ENCODE peak calls at places on chromosomes 16 and 17, in seven cellular contexts. One of them, this sample, is unnamed.

GRCh38 chr16:86382067-86382773 is 128.1 kb upstream of the FOXF1 start:
- DNase-seq in HFF-Myc: no peak
- DNase-seq in transverse colon: no peak
- DNase-seq in dorsolateral prefrontal cortex: no peak
- DNase-seq in mesendoderm: no peak
- DNase-seq in left ventricle myocardium inferior: no peak
- DNase-seq in CD8-positive, alpha-beta memory T cell: no peak
- DNase-seq in this sample: no peak

GRCh38 chr16:31130899-31131298 is 4.6 kb downstream of the PRSS8 start:
- DNase-seq in left ventricle myocardium inferior: no peak
- DNase-seq in dorsolateral prefrontal cortex: no peak
- DNase-seq in mesendoderm: peak
- DNase-seq in CD8-positive, alpha-beta memory T cell: no peak
- DNase-seq in transverse colon: peak
- DNase-seq in HFF-Myc: no peak
- DNase-seq in this sample: no peak

GRCh38 chr16:57372372-57373116 is at the start of gene CX3CL1:
- DNase-seq in transverse colon: peak
- DNase-seq in HFF-Myc: no peak
- DNase-seq in left ventricle myocardium inferior: peak
- DNase-seq in mesendoderm: peak
- DNase-seq in CD8-positive, alpha-beta memory T cell: no peak
- DNase-seq in dorsolateral prefrontal cortex: peak
- DNase-seq in this sample: no peak

GRCh38 chr16:89442990-89443726 is 47.2 kb downstream of the ANKRD11 start:
- DNase-seq in CD8-positive, alpha-beta memory T cell: no peak
- DNase-seq in transverse colon: peak
- DNase-seq in mesendoderm: peak
- DNase-seq in HFF-Myc: no peak
- DNase-seq in dorsolateral prefrontal cortex: no peak
- DNase-seq in left ventricle myocardium inferior: no peak
- DNase-seq in this sample: no peak

GRCh38 chr16:3148256-3149192 is 13.7 kb downstream of the ZNF213 start:
- DNase-seq in left ventricle myocardium inferior: no peak
- DNase-seq in mesendoderm: no peak
- DNase-seq in transverse colon: no peak
- DNase-seq in HFF-Myc: no peak
- DNase-seq in dorsolateral prefrontal cortex: no peak
- DNase-seq in CD8-positive, alpha-beta memory T cell: no peak
- DNase-seq in this sample: no peak

GRCh38 chr16:83813818-83814653 is 6.3 kb downstream of the HSBP1 start:
- DNase-seq in dorsolateral prefrontal cortex: no peak
- DNase-seq in HFF-Myc: peak
- DNase-seq in mesendoderm: peak
- DNase-seq in left ventricle myocardium inferior: no peak
- DNase-seq in transverse colon: peak
- DNase-seq in CD8-positive, alpha-beta memory T cell: no peak
- DNase-seq in this sample: peak

GRCh38 chr17:27293359-27293897 is 486 bp upstream of the WSB1 start:
- DNase-seq in HFF-Myc: no peak
- DNase-seq in mesendoderm: peak
- DNase-seq in CD8-positive, alpha-beta memory T cell: no peak
- DNase-seq in transverse colon: no peak
- DNase-seq in left ventricle myocardium inferior: no peak
- DNase-seq in dorsolateral prefrontal cortex: no peak
- DNase-seq in this sample: no peak

GRCh38 chr17:1329745-1330343 is 50.4 kb downstream of the TRARG1 start:
- DNase-seq in left ventricle myocardium inferior: no peak
- DNase-seq in dorsolateral prefrontal cortex: no peak
- DNase-seq in mesendoderm: no peak
- DNase-seq in transverse colon: no peak
- DNase-seq in CD8-positive, alpha-beta memory T cell: no peak
- DNase-seq in HFF-Myc: no peak
- DNase-seq in this sample: no peak

GRCh38 chr16:19677403-19677802 is 40.6 kb downstream of the KNOP1 start:
- DNase-seq in CD8-positive, alpha-beta memory T cell: no peak
- DNase-seq in transverse colon: no peak
- DNase-seq in HFF-Myc: no peak
- DNase-seq in left ventricle myocardium inferior: peak
- DNase-seq in mesendoderm: no peak
- DNase-seq in dorsolateral prefrontal cortex: no peak
- DNase-seq in this sample: no peak

GRCh38 chr16:87178977-87179376 is 138.2 kb downstream of the C16orf95 start:
- DNase-seq in mesendoderm: peak
- DNase-seq in HFF-Myc: no peak
- DNase-seq in CD8-positive, alpha-beta memory T cell: no peak
- DNase-seq in left ventricle myocardium inferior: peak
- DNase-seq in dorsolateral prefrontal cortex: no peak
- DNase-seq in transverse colon: no peak
- DNase-seq in this sample: peak

GRCh38 chr16:69193860-69194259 is 6.9 kb downstream of the SNTB2 start:
- DNase-seq in dorsolateral prefrontal cortex: no peak
- DNase-seq in mesendoderm: no peak
- DNase-seq in HFF-Myc: no peak
- DNase-seq in CD8-positive, alpha-beta memory T cell: no peak
- DNase-seq in left ventricle myocardium inferior: no peak
- DNase-seq in transverse colon: no peak
- DNase-seq in this sample: no peak

GRCh38 chr17:9356488-9356911 is 219.1 kb downstream of the STX8 start:
- DNase-seq in CD8-positive, alpha-beta memory T cell: no peak
- DNase-seq in transverse colon: no peak
- DNase-seq in mesendoderm: no peak
- DNase-seq in left ventricle myocardium inferior: no peak
- DNase-seq in HFF-Myc: no peak
- DNase-seq in dorsolateral prefrontal cortex: peak
- DNase-seq in this sample: no peak

GRCh38 chr17:41340934-41341861 is 9.4 kb downstream of the KRT33A start:
- DNase-seq in HFF-Myc: no peak
- DNase-seq in transverse colon: no peak
- DNase-seq in dorsolateral prefrontal cortex: no peak
- DNase-seq in CD8-positive, alpha-beta memory T cell: peak
- DNase-seq in mesendoderm: no peak
- DNase-seq in left ventricle myocardium inferior: no peak
- DNase-seq in this sample: no peak

GRCh38 chr17:1413281-1413791 is 13.3 kb upstream of the YWHAE start:
- DNase-seq in CD8-positive, alpha-beta memory T cell: no peak
- DNase-seq in dorsolateral prefrontal cortex: no peak
- DNase-seq in mesendoderm: no peak
- DNase-seq in HFF-Myc: peak
- DNase-seq in left ventricle myocardium inferior: peak
- DNase-seq in transverse colon: peak
- DNase-seq in this sample: no peak

GRCh38 chr16:55222436-55222835 is 101.6 kb upstream of the IRX6 start:
- DNase-seq in HFF-Myc: no peak
- DNase-seq in CD8-positive, alpha-beta memory T cell: no peak
- DNase-seq in mesendoderm: no peak
- DNase-seq in left ventricle myocardium inferior: no peak
- DNase-seq in transverse colon: no peak
- DNase-seq in dorsolateral prefrontal cortex: no peak
- DNase-seq in this sample: no peak

GRCh38 chr17:76834889-76835288 is 33.3 kb upstream of the MGAT5B start:
- DNase-seq in CD8-positive, alpha-beta memory T cell: no peak
- DNase-seq in dorsolateral prefrontal cortex: peak
- DNase-seq in transverse colon: no peak
- DNase-seq in mesendoderm: no peak
- DNase-seq in left ventricle myocardium inferior: no peak
- DNase-seq in HFF-Myc: no peak
- DNase-seq in this sample: no peak

GRCh38 chr16:11296706-11297491 is 15.8 kb upstream of the PRM1 start:
- DNase-seq in HFF-Myc: no peak
- DNase-seq in dorsolateral prefrontal cortex: no peak
- DNase-seq in CD8-positive, alpha-beta memory T cell: no peak
- DNase-seq in left ventricle myocardium inferior: no peak
- DNase-seq in mesendoderm: no peak
- DNase-seq in transverse colon: no peak
- DNase-seq in this sample: no peak

GRCh38 chr17:39281806-39282205 is 56.1 kb upstream of the STAC2 start:
- DNase-seq in left ventricle myocardium inferior: no peak
- DNase-seq in CD8-positive, alpha-beta memory T cell: no peak
- DNase-seq in HFF-Myc: no peak
- DNase-seq in dorsolateral prefrontal cortex: no peak
- DNase-seq in transverse colon: no peak
- DNase-seq in mesendoderm: peak
- DNase-seq in this sample: no peak

GRCh38 chr16:29784901-29785500 is 5.5 kb upstream of the KIF22 start:
- DNase-seq in CD8-positive, alpha-beta memory T cell: peak
- DNase-seq in HFF-Myc: no peak
- DNase-seq in mesendoderm: peak
- DNase-seq in transverse colon: peak
- DNase-seq in left ventricle myocardium inferior: peak
- DNase-seq in dorsolateral prefrontal cortex: peak
- DNase-seq in this sample: no peak

GRCh38 chr17:78358538-78359215 is 1.2 kb downstream of the SOCS3 start:
- DNase-seq in HFF-Myc: no peak
- DNase-seq in CD8-positive, alpha-beta memory T cell: peak
- DNase-seq in mesendoderm: no peak
- DNase-seq in transverse colon: peak
- DNase-seq in dorsolateral prefrontal cortex: no peak
- DNase-seq in left ventricle myocardium inferior: no peak
- DNase-seq in this sample: no peak

GRCh38 chr17:49676276-49676868 is 1.5 kb downstream of the SPOP start:
- DNase-seq in HFF-Myc: no peak
- DNase-seq in transverse colon: peak
- DNase-seq in left ventricle myocardium inferior: no peak
- DNase-seq in dorsolateral prefrontal cortex: no peak
- DNase-seq in mesendoderm: peak
- DNase-seq in CD8-positive, alpha-beta memory T cell: peak
- DNase-seq in this sample: no peak

GRCh38 chr17:73497721-73498120 is 146.5 kb downstream of the SDK2 start:
- DNase-seq in dorsolateral prefrontal cortex: no peak
- DNase-seq in HFF-Myc: no peak
- DNase-seq in CD8-positive, alpha-beta memory T cell: no peak
- DNase-seq in transverse colon: no peak
- DNase-seq in left ventricle myocardium inferior: no peak
- DNase-seq in mesendoderm: no peak
- DNase-seq in this sample: no peak

GRCh38 chr17:77433385-77434135 is 292.8 kb downstream of the SEC14L1 start:
- DNase-seq in CD8-positive, alpha-beta memory T cell: peak
- DNase-seq in left ventricle myocardium inferior: peak
- DNase-seq in HFF-Myc: no peak
- DNase-seq in mesendoderm: no peak
- DNase-seq in transverse colon: no peak
- DNase-seq in dorsolateral prefrontal cortex: no peak
- DNase-seq in this sample: no peak

GRCh38 chr17:1639549-1639948 is 6.0 kb downstream of the SCARF1 start:
- DNase-seq in transverse colon: no peak
- DNase-seq in dorsolateral prefrontal cortex: no peak
- DNase-seq in mesendoderm: peak
- DNase-seq in CD8-positive, alpha-beta memory T cell: no peak
- DNase-seq in HFF-Myc: no peak
- DNase-seq in left ventricle myocardium inferior: no peak
- DNase-seq in this sample: no peak

GRCh38 chr17:33039874-33040273 is 48.2 kb downstream of the SPACA3 start:
- DNase-seq in HFF-Myc: peak
- DNase-seq in CD8-positive, alpha-beta memory T cell: no peak
- DNase-seq in mesendoderm: no peak
- DNase-seq in transverse colon: no peak
- DNase-seq in left ventricle myocardium inferior: no peak
- DNase-seq in dorsolateral prefrontal cortex: no peak
- DNase-seq in this sample: peak

GRCh38 chr16:13909872-13910303 is 10.1 kb upstream of the ERCC4 start:
- DNase-seq in left ventricle myocardium inferior: peak
- DNase-seq in dorsolateral prefrontal cortex: no peak
- DNase-seq in transverse colon: no peak
- DNase-seq in mesendoderm: no peak
- DNase-seq in CD8-positive, alpha-beta memory T cell: no peak
- DNase-seq in HFF-Myc: no peak
- DNase-seq in this sample: peak

GRCh38 chr17:3260600-3260999 is 37.6 kb downstream of the OR3A1 start:
- DNase-seq in dorsolateral prefrontal cortex: no peak
- DNase-seq in transverse colon: no peak
- DNase-seq in CD8-positive, alpha-beta memory T cell: no peak
- DNase-seq in left ventricle myocardium inferior: no peak
- DNase-seq in mesendoderm: no peak
- DNase-seq in HFF-Myc: no peak
- DNase-seq in this sample: no peak
- H3K4me3 ChIP-seq in dorsolateral prefrontal cortex: no peak
- H3K4me3 ChIP-seq in transverse colon: no peak
- H3K4me3 ChIP-seq in CD8-positive, alpha-beta memory T cell: no peak
- H3K4me3 ChIP-seq in left ventricle myocardium inferior: no peak
- H3K4me3 ChIP-seq in mesendoderm: no peak
- H3K4me3 ChIP-seq in HFF-Myc: no peak
- H3K4me3 ChIP-seq in this sample: no peak

DNA sequence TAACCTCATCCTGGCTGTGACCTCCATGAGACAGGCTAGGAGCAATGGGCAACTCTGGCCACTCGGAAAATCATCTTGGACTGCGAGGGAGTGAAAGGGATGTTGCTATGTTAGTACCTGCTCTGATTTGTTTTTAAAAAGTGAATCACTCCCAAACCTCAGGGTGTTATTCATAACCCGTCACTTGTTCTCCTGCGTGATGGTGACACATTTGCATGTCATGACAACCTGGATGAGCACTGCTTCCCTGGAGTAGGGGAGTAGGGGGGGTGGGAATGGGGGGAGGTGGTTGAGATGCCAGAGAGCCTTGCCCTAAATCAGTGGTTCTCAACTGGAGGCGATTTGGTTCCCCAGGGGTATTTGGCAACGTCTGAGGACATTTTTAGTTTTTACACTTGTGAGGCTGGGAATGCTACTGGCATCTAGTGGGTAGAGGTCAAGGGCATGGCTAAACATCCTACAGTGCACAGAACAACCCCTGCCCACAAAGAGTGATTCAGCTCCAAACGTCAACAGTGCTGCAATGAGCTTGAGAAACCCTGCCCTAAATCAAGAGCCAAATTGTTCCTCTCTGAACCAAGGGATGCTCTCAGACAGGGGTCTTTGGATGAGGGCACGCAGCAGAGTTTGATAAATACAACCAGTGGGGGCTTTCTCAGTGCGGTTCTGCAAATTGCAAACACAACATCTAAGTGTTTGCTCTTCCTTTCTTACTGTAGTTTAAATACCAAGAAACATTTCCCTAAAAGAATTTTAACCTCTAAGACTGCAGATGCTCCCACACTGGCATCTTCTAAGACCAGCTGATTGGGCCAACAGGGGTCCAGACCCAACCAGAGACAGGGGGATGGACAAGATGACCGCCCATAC is 241.9 kb downstream of the SOX9 start:
- DNase-seq in CD8-positive, alpha-beta memory T cell: no peak
- DNase-seq in HFF-Myc: no peak
- DNase-seq in dorsolateral prefrontal cortex: no peak
- DNase-seq in mesendoderm: no peak
- DNase-seq in left ventricle myocardium inferior: no peak
- DNase-seq in transverse colon: no peak
- DNase-seq in this sample: peak
- H3K4me3 ChIP-seq in CD8-positive, alpha-beta memory T cell: no peak
- H3K4me3 ChIP-seq in HFF-Myc: no peak
- H3K4me3 ChIP-seq in dorsolateral prefrontal cortex: no peak
- H3K4me3 ChIP-seq in mesendoderm: no peak
- H3K4me3 ChIP-seq in left ventricle myocardium inferior: no peak
- H3K4me3 ChIP-seq in transverse colon: no peak
- H3K4me3 ChIP-seq in this sample: no peak

GRCh38 chr17:82457071-82457789 is 1.3 kb upstream of the NARF start:
- DNase-seq in mesendoderm: no peak
- DNase-seq in HFF-Myc: no peak
- DNase-seq in dorsolateral prefrontal cortex: no peak
- DNase-seq in CD8-positive, alpha-beta memory T cell: no peak
- DNase-seq in transverse colon: peak
- DNase-seq in left ventricle myocardium inferior: no peak
- DNase-seq in this sample: no peak
- H3K4me3 ChIP-seq in mesendoderm: no peak
- H3K4me3 ChIP-seq in HFF-Myc: peak
- H3K4me3 ChIP-seq in dorsolateral prefrontal cortex: peak
- H3K4me3 ChIP-seq in CD8-positive, alpha-beta memory T cell: peak
- H3K4me3 ChIP-seq in transverse colon: peak
- H3K4me3 ChIP-seq in left ventricle myocardium inferior: peak
- H3K4me3 ChIP-seq in this sample: no peak

GRCh38 chr17:63444457-63444856 is 1.6 kb downstream of the CYB561 start:
- DNase-seq in dorsolateral prefrontal cortex: no peak
- DNase-seq in CD8-positive, alpha-beta memory T cell: no peak
- DNase-seq in HFF-Myc: no peak
- DNase-seq in transverse colon: no peak
- DNase-seq in left ventricle myocardium inferior: no peak
- DNase-seq in mesendoderm: no peak
- DNase-seq in this sample: no peak
- H3K4me3 ChIP-seq in dorsolateral prefrontal cortex: no peak
- H3K4me3 ChIP-seq in CD8-positive, alpha-beta memory T cell: no peak
- H3K4me3 ChIP-seq in HFF-Myc: no peak
- H3K4me3 ChIP-seq in transverse colon: no peak
- H3K4me3 ChIP-seq in left ventricle myocardium inferior: no peak
- H3K4me3 ChIP-seq in mesendoderm: no peak
- H3K4me3 ChIP-seq in this sample: no peak

This sample was measured in AG09309.